ENCODE peak calls at places on chromosomes 13 and 19, in four cellular contexts. J, Y, Q and O are unnamed samples.

GRCh38 chr13:39023761-39024160 is 14.1 kb downstream of the PROSER1 start:
- DNase-seq in Q (no peak), J (no peak), Y (no peak), O (no peak)

GRCh38 chr13:99740261-99740979 is 231.1 kb downstream of the ZIC5 start:
- DNase-seq in Q (no peak), J (no peak), Y (no peak), O (no peak)

GRCh38 chr19:35346193-35347052 is 1.3 kb upstream of the FFAR1 start:
- DNase-seq in Q (peak), J (peak), Y (peak), O (no peak)

GRCh38 chr13:66994097-66994496 is 236.0 kb downstream of the PCDH9 start:
- DNase-seq in J (peak), Q (no peak), Y (peak), O (peak)

GRCh38 chr13:96141032-96141431 is 51.1 kb downstream of the HS6ST3 start:
- DNase-seq in J (peak), Q (no peak), Y (no peak), O (no peak)

GRCh38 chr13:31761951-31762350 is 22.6 kb downstream of the RXFP2 start:
- DNase-seq in J (no peak), Y (no peak), Q (no peak), O (no peak)

GRCh38 chr19:46635920-46636761 is at the start of gene GNG8:
- DNase-seq in Y (peak), Q (no peak), J (no peak), O (peak)

GRCh38 chr13:37833411-37833810 is 36.2 kb downstream of the TRPC4 start:
- DNase-seq in Y (no peak), J (no peak), Q (no peak), O (no peak)

GRCh38 chr19:50050406-50051223 is 24.8 kb downstream of the ZNF473 start:
- DNase-seq in J (no peak), Y (peak), Q (peak), O (peak)

GRCh38 chr19:49335784-49336481 is 727 bp downstream of the CD37 start:
- DNase-seq in Y (no peak), Q (no peak), J (no peak), O (peak)

DNA sequence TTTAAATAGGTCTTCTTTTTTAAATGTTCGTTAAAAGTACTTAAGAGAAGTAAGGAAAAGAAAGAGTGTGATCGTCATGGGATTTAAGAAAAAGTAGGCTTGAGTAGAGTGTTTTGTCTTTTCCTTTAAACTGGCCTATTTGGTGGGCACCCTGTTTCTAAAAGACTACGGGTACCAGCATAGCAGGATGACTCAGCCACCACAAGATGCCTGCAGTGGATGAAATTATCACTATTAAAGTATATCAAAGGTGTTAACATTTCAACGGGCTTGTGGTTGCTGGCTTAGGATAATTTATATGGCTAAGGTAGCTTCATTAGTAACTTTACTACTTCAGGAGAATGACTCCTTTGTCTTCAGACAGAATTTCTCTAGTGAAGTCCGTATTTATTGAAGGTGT is 112.6 kb downstream of the STARD13 start:
- DNase-seq in Q (no peak), J (no peak), Y (no peak), O (no peak)
- TF ChIP-seq CBFB in Q (no peak), J (no peak), Y (no peak), O (no peak)

GRCh38 chr13:91136806-91137205 is 210.7 kb upstream of the MIR17HG start:
- DNase-seq in J (no peak), Y (no peak), Q (no peak), O (no peak)
- TF ChIP-seq ESRRA in J (no peak), Y (no peak), Q (no peak), O (no peak)

GRCh38 chr19:18456974-18457373 is 19.0 kb upstream of the ISYNA1 start:
- DNase-seq in Y (no peak), J (no peak), Q (no peak), O (no peak)
- TF ChIP-seq CBFB in Y (no peak), J (no peak), Q (no peak), O (no peak)

DNA sequence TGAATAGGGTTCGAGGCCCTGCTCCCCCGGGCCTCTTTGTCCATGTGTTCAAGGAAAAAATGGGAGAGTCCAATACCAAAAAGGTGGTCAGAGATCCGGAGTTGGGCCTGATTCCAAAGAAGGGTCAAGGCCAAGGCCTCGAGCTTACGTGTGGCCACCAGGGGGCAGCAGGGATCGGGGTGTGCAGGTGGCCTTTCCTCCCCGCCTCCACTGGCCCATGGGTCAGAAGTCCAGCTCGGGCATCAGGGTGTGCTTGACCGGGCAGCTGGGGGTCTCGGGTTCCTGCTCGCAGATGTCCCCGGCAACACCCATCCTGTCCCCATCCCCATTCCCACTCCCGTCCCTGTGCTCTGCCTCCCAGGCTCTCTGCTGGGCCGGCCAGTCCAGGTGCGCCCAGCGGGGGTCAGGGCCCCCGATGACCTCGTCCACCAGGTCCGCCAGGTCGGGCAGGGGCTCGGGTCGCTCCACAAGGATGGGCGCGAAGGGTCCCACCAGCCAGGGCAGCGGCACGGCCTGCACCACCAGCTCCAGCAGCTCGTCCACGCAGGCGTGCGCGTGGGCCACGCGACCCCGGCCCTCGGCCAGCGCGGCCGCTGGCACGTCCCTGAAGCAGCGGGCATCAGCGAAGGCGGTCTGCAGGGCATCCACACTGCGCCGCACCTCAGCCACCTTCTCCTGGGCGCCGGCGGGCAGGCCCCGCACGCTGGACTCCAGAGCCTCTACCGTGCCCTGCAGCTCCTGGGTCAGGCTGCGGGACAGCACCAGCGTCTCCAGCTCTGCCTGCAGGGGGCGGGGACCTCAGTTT is 5.2 kb upstream of the PLIN4 start:
- DNase-seq in J (peak), Q (no peak), Y (peak), O (peak)
- TF ChIP-seq ESRRA in J (peak), Q (no peak), Y (no peak), O (no peak)

DNA sequence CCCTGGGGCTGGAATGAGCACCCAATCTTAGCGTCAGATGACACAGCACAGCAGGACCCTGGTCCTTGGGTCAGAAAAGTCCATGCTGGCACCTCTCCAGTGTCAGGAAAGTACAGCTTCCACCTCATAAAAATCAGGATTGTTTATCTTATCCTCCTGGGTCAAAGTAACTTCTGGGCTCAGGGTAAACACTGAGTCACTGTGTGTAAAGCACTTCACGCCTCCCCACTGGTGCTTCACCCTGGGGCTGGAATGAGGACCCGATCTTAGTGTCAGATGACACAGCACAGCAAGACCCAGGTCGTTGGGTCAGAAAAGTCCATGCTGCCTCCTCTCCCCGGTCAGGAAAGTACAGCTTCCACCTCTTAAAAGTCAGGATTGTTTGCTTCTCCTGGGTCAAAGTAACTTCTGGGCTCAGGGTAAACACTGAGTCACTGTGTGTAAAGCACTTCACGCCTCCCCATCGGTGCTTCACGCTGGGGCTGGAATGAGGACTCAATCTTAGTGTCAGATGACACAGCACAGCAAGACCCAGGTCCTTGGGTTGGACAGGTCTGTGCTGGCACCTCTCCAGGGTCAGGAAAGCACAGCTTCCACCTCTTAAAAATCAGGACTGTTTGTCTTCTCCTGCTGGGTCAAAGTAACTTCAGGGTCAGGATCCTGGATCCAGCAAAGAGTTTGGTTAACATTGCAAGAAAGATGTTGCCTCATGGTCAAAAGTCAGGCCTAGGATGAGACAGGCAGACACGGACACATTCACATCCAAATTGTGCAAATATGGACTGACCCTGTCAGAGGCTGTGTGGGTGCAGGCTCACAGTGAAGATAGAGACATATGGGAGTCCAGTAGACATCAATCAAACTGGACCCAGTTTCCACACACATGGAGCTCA is 39.2 kb upstream of the CYP2A7 start:
- DNase-seq in Y (no peak), J (peak), Q (no peak), O (no peak)
- TF ChIP-seq CBFB in Y (no peak), J (peak), Q (no peak), O (no peak)

GRCh38 chr19:54480048-54480447 is 7.0 kb upstream of the CDC42EP5 start:
- DNase-seq in J (no peak), Q (no peak), Y (no peak), O (no peak)

GRCh38 chr19:54481326-54481930 is 8.3 kb upstream of the CDC42EP5 start:
- DNase-seq in Y (peak), J (peak), Q (no peak), O (peak)

GRCh38 chr19:54475706-54476105 is 2.6 kb upstream of the CDC42EP5 start:
- DNase-seq in Y (no peak), J (no peak), Q (no peak), O (no peak)

GRCh38 chr19:54477650-54478049 is 4.6 kb upstream of the CDC42EP5 start:
- DNase-seq in Y (no peak), J (no peak), Q (no peak), O (no peak)

GRCh38 chr19:54478677-54479266 is 5.7 kb upstream of the CDC42EP5 start:
- DNase-seq in J (peak), Y (peak), Q (no peak), O (peak)
- TF ChIP-seq ESRRA in J (no peak), Y (no peak), Q (no peak), O (no peak)